ENCODE peak calls at places on chromosomes 3 and 15, in ten cellular contexts. N is stimulated activated CD4-positive, alpha-beta T cell treated with anti-CD3 and anti-CD28 coated beads, TNF-alpha, amount 100 ng/mL, for 4 hours; T is SK-N-DZ; J is C1 segment of cervical spinal cord; A is GF-D8; G is neural crest cell; H is pancreas; R is T follicular helper cell; U is epithelial cell of esophagus; E is ovary. S is an unnamed sample.

GRCh38 chr3:112351823-112352222 is 18.9 kb downstream of the CD200 start:
- DNase-seq in G (no peak), N (no peak), U (no peak), H (no peak), A (no peak), R (no peak), T (no peak), E (no peak), J (no peak), S (no peak)

GRCh38 chr3:127970966-127971592 is 56.0 kb downstream of the KBTBD12 start:
- DNase-seq in R (no peak), A (no peak), E (no peak), T (peak; percentile 48), J (no peak), H (no peak), U (peak; percentile 77), G (no peak), N (no peak), S (peak; percentile 38)

GRCh38 chr3:127675651-127676391 is 3.1 kb downstream of the ABTB1 start:
- DNase-seq in R (no peak), N (no peak), E (peak; percentile 35), U (no peak), H (no peak), T (no peak), A (no peak), J (no peak), G (no peak), S (no peak)

GRCh38 chr3:101091489-101091888 is 98.3 kb upstream of the ABI3BP start:
- DNase-seq in A (no peak), R (no peak), U (peak; percentile 84), G (no peak), J (no peak), H (no peak), N (no peak), T (no peak), E (no peak), S (no peak)

GRCh38 chr15:66883322-66883911 is 181.4 kb downstream of the SMAD6 start:
- DNase-seq in H (peak; percentile 84), A (no peak), G (no peak), E (peak; percentile 92), R (no peak), J (no peak), T (no peak), N (no peak), U (peak; percentile 99), S (no peak)

GRCh38 chr3:12379640-12380407 is 91.0 kb downstream of the PPARG start:
- DNase-seq in N (no peak), T (no peak), R (no peak), G (no peak), J (no peak), A (no peak), U (no peak), H (no peak), E (no peak), S (no peak)

GRCh38 chr3:125351814-125352456 is 23.2 kb downstream of the ZNF148 start:
- DNase-seq in H (no peak), N (no peak), R (no peak), G (no peak), A (no peak), U (no peak), T (no peak), E (no peak), J (no peak), S (no peak)

GRCh38 chr3:149342413-149343340 is 9.2 kb upstream of the TM4SF18 start:
- DNase-seq in R (no peak), N (no peak), T (no peak), G (no peak), H (no peak), A (no peak), J (no peak), E (no peak), U (peak; percentile 85), S (no peak)

GRCh38 chr3:13621381-13622221 is 72.7 kb downstream of the FBLN2 start:
- DNase-seq in A (no peak), H (no peak), G (no peak), R (no peak), T (no peak), E (no peak), N (no peak), U (no peak), J (no peak), S (no peak)

GRCh38 chr3:53668872-53669271 is 174.5 kb downstream of the CACNA1D start:
- DNase-seq in J (no peak), G (no peak), H (no peak), E (no peak), A (no peak), T (no peak), U (no peak), N (no peak), R (no peak), S (no peak)

GRCh38 chr3:45516829-45517228 is 77.7 kb upstream of the LIMD1 start:
- DNase-seq in T (no peak), E (no peak), A (no peak), J (no peak), H (no peak), U (no peak), R (no peak), G (no peak), N (no peak), S (no peak)

GRCh38 chr3:189947948-189948723 is 172.6 kb downstream of the P3H2 start:
- DNase-seq in J (no peak), H (no peak), G (no peak), E (no peak), A (no peak), T (peak; percentile 42), U (peak; percentile 91), R (no peak), N (no peak), S (no peak)

GRCh38 chr15:41506796-41507341 is 6.8 kb downstream of the LTK start:
- DNase-seq in T (no peak), J (no peak), N (no peak), U (no peak), E (no peak), H (no peak), R (no peak), A (no peak), G (no peak), S (peak; percentile 35)

GRCh38 chr15:51621917-51622268 is 678 bp downstream of the DMXL2 start:
- DNase-seq in T (peak; percentile 64), G (peak; percentile 41), N (no peak), E (peak; percentile 55), H (peak; percentile 40), J (peak; percentile 70), U (peak; percentile 62), A (no peak), R (peak; percentile 1), S (peak; percentile 26)

GRCh38 chr3:116586285-116586944 is 123.2 kb upstream of the TUSC7 start:
- DNase-seq in H (no peak), E (no peak), T (no peak), J (no peak), A (no peak), G (no peak), N (no peak), R (no peak), U (no peak), S (no peak)

GRCh38 chr15:68817304-68818087 is 3.2 kb downstream of the ANP32A start:
- DNase-seq in R (peak; percentile 65), A (peak; percentile 58), G (peak; percentile 35), U (peak; percentile 66), E (peak; percentile 74), H (peak; percentile 80), T (peak; percentile 34), J (peak; percentile 63), N (peak; percentile 66), S (peak; percentile 81)

GRCh38 chr3:15241341-15241740 is 35.3 kb downstream of the CAPN7 start:
- DNase-seq in R (peak; percentile 36), E (peak; percentile 70), A (no peak), U (peak; percentile 23), N (no peak), J (no peak), G (no peak), H (no peak), T (peak; percentile 32), S (peak; percentile 52)

GRCh38 chr15:63344737-63345390 is 36.8 kb downstream of the CA12 start:
- DNase-seq in R (no peak), U (no peak), G (no peak), A (no peak), T (no peak), J (no peak), E (no peak), N (no peak), H (no peak), S (no peak)

GRCh38 chr3:127679534-127680145 is 6.9 kb downstream of the ABTB1 start:
- DNase-seq in J (no peak), A (no peak), E (peak; percentile 36), U (no peak), G (no peak), N (no peak), T (no peak), H (no peak), R (no peak), S (peak; percentile 6)

GRCh38 chr3:159941043-159941994 is 47.3 kb upstream of the IL12A start:
- DNase-seq in G (no peak), E (no peak), H (no peak), R (no peak), A (peak; percentile 9), N (no peak), U (peak; percentile 41), T (no peak), J (no peak), S (no peak)

GRCh38 chr3:50212971-50213370 is 7.9 kb downstream of the SLC38A3 start:
- DNase-seq in T (no peak), H (no peak), G (no peak), A (no peak), E (no peak), N (no peak), J (no peak), U (no peak), R (no peak), S (no peak)

GRCh38 chr3:32583708-32584107 is 13.1 kb upstream of the DYNC1LI1 start:
- DNase-seq in H (no peak), E (no peak), J (no peak), A (no peak), N (no peak), G (no peak), U (peak; percentile 38), R (no peak), T (no peak), S (no peak)

GRCh38 chr15:60102748-60103147 is 98.6 kb downstream of the FOXB1 start:
- DNase-seq in N (no peak), U (no peak), H (no peak), J (no peak), E (no peak), G (no peak), A (no peak), T (no peak), R (no peak), S (no peak)

GRCh38 chr15:55319537-55320325 is 709 bp downstream of the PIGB start:
- DNase-seq in U (peak; percentile 18), N (no peak), G (no peak), R (no peak), J (no peak), H (no peak), A (no peak), T (no peak), E (no peak), S (peak; percentile 9)

GRCh38 chr3:173939319-173939718 is 541.8 kb downstream of the NLGN1 start:
- DNase-seq in T (no peak), N (no peak), H (no peak), R (no peak), U (no peak), E (no peak), J (no peak), A (no peak), G (no peak), S (no peak)

GRCh38 chr3:41033956-41034519 is 165.3 kb upstream of the CTNNB1 start:
- DNase-seq in J (no peak), H (no peak), T (no peak), U (no peak), E (no peak), R (no peak), G (no peak), N (no peak), A (no peak), S (no peak)

S was measured in B cell.